ENCODE peak calls at places on chromosomes 11 and 22, in eight cellular contexts. One of them, this sample, is unnamed.

GRCh38 chr22:42769238-42769573 is 48.5 kb upstream of the A4GALT start:
- DNase-seq in mucosa of gallbladder: no peak
- DNase-seq in HCEC 1CT: no peak
- DNase-seq in colonic mucosa: no peak
- DNase-seq in A172: no peak
- DNase-seq in stimulated activated CD8-positive, alpha-beta memory T cell treated with anti-CD3 and anti-CD28 coated beads, Interleukin-15, amount 100 ng/mL, for 4 hours: no peak
- DNase-seq in effector CD8-positive, alpha-beta T cell: no peak
- DNase-seq in immature natural killer cell: no peak
- DNase-seq in this sample: no peak

GRCh38 chr22:37808294-37808657 is 542 bp downstream of the GCAT start:
- DNase-seq in stimulated activated CD8-positive, alpha-beta memory T cell treated with anti-CD3 and anti-CD28 coated beads, Interleukin-15, amount 100 ng/mL, for 4 hours: no peak
- DNase-seq in effector CD8-positive, alpha-beta T cell: no peak
- DNase-seq in colonic mucosa: no peak
- DNase-seq in HCEC 1CT: peak
- DNase-seq in immature natural killer cell: no peak
- DNase-seq in A172: no peak
- DNase-seq in mucosa of gallbladder: no peak
- DNase-seq in this sample: no peak

GRCh38 chr22:45968751-45969413 is 8.1 kb downstream of the WNT7B start:
- DNase-seq in colonic mucosa: no peak
- DNase-seq in stimulated activated CD8-positive, alpha-beta memory T cell treated with anti-CD3 and anti-CD28 coated beads, Interleukin-15, amount 100 ng/mL, for 4 hours: no peak
- DNase-seq in effector CD8-positive, alpha-beta T cell: no peak
- DNase-seq in mucosa of gallbladder: no peak
- DNase-seq in HCEC 1CT: peak
- DNase-seq in immature natural killer cell: no peak
- DNase-seq in A172: peak
- DNase-seq in this sample: no peak

GRCh38 chr11:121892131-121892681 is 223.8 kb downstream of the BLID start:
- DNase-seq in stimulated activated CD8-positive, alpha-beta memory T cell treated with anti-CD3 and anti-CD28 coated beads, Interleukin-15, amount 100 ng/mL, for 4 hours: no peak
- DNase-seq in HCEC 1CT: peak
- DNase-seq in colonic mucosa: no peak
- DNase-seq in effector CD8-positive, alpha-beta T cell: no peak
- DNase-seq in A172: no peak
- DNase-seq in mucosa of gallbladder: no peak
- DNase-seq in immature natural killer cell: no peak
- DNase-seq in this sample: no peak

GRCh38 chr11:65485820-65486219 is 13.0 kb upstream of the MALAT1 start:
- DNase-seq in mucosa of gallbladder: no peak
- DNase-seq in HCEC 1CT: peak
- DNase-seq in effector CD8-positive, alpha-beta T cell: no peak
- DNase-seq in colonic mucosa: peak
- DNase-seq in immature natural killer cell: no peak
- DNase-seq in A172: no peak
- DNase-seq in stimulated activated CD8-positive, alpha-beta memory T cell treated with anti-CD3 and anti-CD28 coated beads, Interleukin-15, amount 100 ng/mL, for 4 hours: no peak
- DNase-seq in this sample: no peak

GRCh38 chr11:64539239-64539638 is 51.8 kb upstream of the SLC22A12 start:
- DNase-seq in effector CD8-positive, alpha-beta T cell: no peak
- DNase-seq in stimulated activated CD8-positive, alpha-beta memory T cell treated with anti-CD3 and anti-CD28 coated beads, Interleukin-15, amount 100 ng/mL, for 4 hours: no peak
- DNase-seq in colonic mucosa: no peak
- DNase-seq in A172: no peak
- DNase-seq in mucosa of gallbladder: no peak
- DNase-seq in immature natural killer cell: no peak
- DNase-seq in HCEC 1CT: no peak
- DNase-seq in this sample: no peak

GRCh38 chr11:39239553-39239952 is 2219.9 kb downstream of the LRRC4C start:
- DNase-seq in stimulated activated CD8-positive, alpha-beta memory T cell treated with anti-CD3 and anti-CD28 coated beads, Interleukin-15, amount 100 ng/mL, for 4 hours: no peak
- DNase-seq in A172: no peak
- DNase-seq in effector CD8-positive, alpha-beta T cell: no peak
- DNase-seq in colonic mucosa: no peak
- DNase-seq in HCEC 1CT: no peak
- DNase-seq in mucosa of gallbladder: no peak
- DNase-seq in immature natural killer cell: no peak
- DNase-seq in this sample: no peak

GRCh38 chr11:62151737-62152102 is 27.9 kb downstream of the INCENP start:
- DNase-seq in effector CD8-positive, alpha-beta T cell: no peak
- DNase-seq in A172: no peak
- DNase-seq in HCEC 1CT: no peak
- DNase-seq in colonic mucosa: no peak
- DNase-seq in stimulated activated CD8-positive, alpha-beta memory T cell treated with anti-CD3 and anti-CD28 coated beads, Interleukin-15, amount 100 ng/mL, for 4 hours: no peak
- DNase-seq in immature natural killer cell: no peak
- DNase-seq in mucosa of gallbladder: no peak
- DNase-seq in this sample: no peak

GRCh38 chr11:109984634-109985289 is 108.4 kb upstream of the ZC3H12C start:
- DNase-seq in immature natural killer cell: peak
- DNase-seq in HCEC 1CT: no peak
- DNase-seq in effector CD8-positive, alpha-beta T cell: no peak
- DNase-seq in colonic mucosa: no peak
- DNase-seq in stimulated activated CD8-positive, alpha-beta memory T cell treated with anti-CD3 and anti-CD28 coated beads, Interleukin-15, amount 100 ng/mL, for 4 hours: no peak
- DNase-seq in mucosa of gallbladder: no peak
- DNase-seq in A172: no peak
- DNase-seq in this sample: no peak

GRCh38 chr11:128021304-128022006 is 565.9 kb downstream of the ETS1 start:
- DNase-seq in stimulated activated CD8-positive, alpha-beta memory T cell treated with anti-CD3 and anti-CD28 coated beads, Interleukin-15, amount 100 ng/mL, for 4 hours: no peak
- DNase-seq in A172: no peak
- DNase-seq in immature natural killer cell: no peak
- DNase-seq in colonic mucosa: no peak
- DNase-seq in HCEC 1CT: peak
- DNase-seq in mucosa of gallbladder: peak
- DNase-seq in effector CD8-positive, alpha-beta T cell: no peak
- DNase-seq in this sample: no peak

GRCh38 chr11:68773521-68774187 is 22.3 kb upstream of the TESMIN start:
- DNase-seq in immature natural killer cell: no peak
- DNase-seq in mucosa of gallbladder: no peak
- DNase-seq in HCEC 1CT: no peak
- DNase-seq in colonic mucosa: no peak
- DNase-seq in effector CD8-positive, alpha-beta T cell: no peak
- DNase-seq in A172: peak
- DNase-seq in stimulated activated CD8-positive, alpha-beta memory T cell treated with anti-CD3 and anti-CD28 coated beads, Interleukin-15, amount 100 ng/mL, for 4 hours: no peak
- DNase-seq in this sample: no peak

GRCh38 chr11:298406-299065 is 790 bp downstream of the IFITM5 start:
- DNase-seq in colonic mucosa: no peak
- DNase-seq in HCEC 1CT: no peak
- DNase-seq in A172: no peak
- DNase-seq in stimulated activated CD8-positive, alpha-beta memory T cell treated with anti-CD3 and anti-CD28 coated beads, Interleukin-15, amount 100 ng/mL, for 4 hours: no peak
- DNase-seq in mucosa of gallbladder: no peak
- DNase-seq in effector CD8-positive, alpha-beta T cell: no peak
- DNase-seq in immature natural killer cell: no peak
- DNase-seq in this sample: no peak

GRCh38 chr11:104525416-104525815 is 361.5 kb upstream of the PDGFD start:
- DNase-seq in colonic mucosa: no peak
- DNase-seq in immature natural killer cell: no peak
- DNase-seq in stimulated activated CD8-positive, alpha-beta memory T cell treated with anti-CD3 and anti-CD28 coated beads, Interleukin-15, amount 100 ng/mL, for 4 hours: no peak
- DNase-seq in effector CD8-positive, alpha-beta T cell: no peak
- DNase-seq in A172: no peak
- DNase-seq in HCEC 1CT: no peak
- DNase-seq in mucosa of gallbladder: no peak
- DNase-seq in this sample: no peak